ENCODE peak calls at places on chromosomes 6 and 20, in six cellular contexts. One of them, this sample, is unnamed.

GRCh38 chr6:119442776-119443184 is 93.2 kb upstream of the MAN1A1 start:
- DNase-seq in GM12878: no peak
- DNase-seq in GM12892: no peak
- DNase-seq in HepG2: peak
- DNase-seq in SK-N-SH: no peak
- DNase-seq in K562: no peak
- DNase-seq in this sample: no peak

GRCh38 chr6:157182503-157183254 is 140.6 kb downstream of the TMEM242 start:
- DNase-seq in GM12878: no peak
- DNase-seq in GM12892: no peak
- DNase-seq in HepG2: no peak
- DNase-seq in SK-N-SH: no peak
- DNase-seq in K562: no peak
- DNase-seq in this sample: no peak

GRCh38 chr6:165889636-165890403 is 226.8 kb upstream of the PDE10A start:
- DNase-seq in GM12878: no peak
- DNase-seq in GM12892: no peak
- DNase-seq in HepG2: peak
- DNase-seq in SK-N-SH: peak
- DNase-seq in K562: peak
- DNase-seq in this sample: no peak

GRCh38 chr20:62818592-62819493 is 2.0 kb downstream of the COL9A3 start:
- DNase-seq in GM12878: no peak
- DNase-seq in GM12892: no peak
- DNase-seq in HepG2: peak
- DNase-seq in SK-N-SH: peak
- DNase-seq in K562: no peak
- DNase-seq in this sample: no peak

GRCh38 chr20:10596726-10597125 is 77.1 kb downstream of the JAG1 start:
- DNase-seq in GM12878: no peak
- DNase-seq in GM12892: no peak
- DNase-seq in HepG2: peak
- DNase-seq in SK-N-SH: no peak
- DNase-seq in K562: no peak
- DNase-seq in this sample: no peak

GRCh38 chr6:44410363-44410762 is 22.9 kb downstream of the CDC5L start:
- DNase-seq in GM12878: no peak
- DNase-seq in GM12892: no peak
- DNase-seq in HepG2: no peak
- DNase-seq in SK-N-SH: no peak
- DNase-seq in K562: no peak
- DNase-seq in this sample: no peak

GRCh38 chr6:43948527-43949450 is 178.5 kb downstream of the MRPL14 start:
- DNase-seq in GM12878: no peak
- DNase-seq in GM12892: no peak
- DNase-seq in HepG2: no peak
- DNase-seq in SK-N-SH: no peak
- DNase-seq in K562: no peak
- DNase-seq in this sample: no peak

GRCh38 chr20:1894951-1895673 is at the start of gene SIRPA:
- DNase-seq in GM12878: no peak
- DNase-seq in GM12892: peak
- DNase-seq in HepG2: no peak
- DNase-seq in SK-N-SH: peak
- DNase-seq in K562: peak
- DNase-seq in this sample: peak

GRCh38 chr6:43211960-43212359 is 17.3 kb downstream of the DNPH1 start:
- DNase-seq in GM12878: no peak
- DNase-seq in GM12892: no peak
- DNase-seq in HepG2: peak
- DNase-seq in SK-N-SH: no peak
- DNase-seq in K562: no peak
- DNase-seq in this sample: no peak

GRCh38 chr20:50475879-50476292 is 34.3 kb upstream of the PTPN1 start:
- DNase-seq in GM12878: no peak
- DNase-seq in GM12892: no peak
- DNase-seq in HepG2: peak
- DNase-seq in SK-N-SH: no peak
- DNase-seq in K562: peak
- DNase-seq in this sample: no peak

GRCh38 chr20:3704085-3704484 is 8.3 kb downstream of the SIGLEC1 start:
- DNase-seq in GM12878: no peak
- DNase-seq in GM12892: no peak
- DNase-seq in HepG2: no peak
- DNase-seq in SK-N-SH: peak
- DNase-seq in K562: no peak
- DNase-seq in this sample: no peak

GRCh38 chr6:47701374-47701773 is 3.0 kb downstream of the ADGRF4 start:
- DNase-seq in GM12878: peak
- DNase-seq in GM12892: no peak
- DNase-seq in HepG2: no peak
- DNase-seq in SK-N-SH: no peak
- DNase-seq in K562: no peak
- DNase-seq in this sample: no peak

GRCh38 chr6:13813621-13814175 is 659 bp downstream of the MCUR1 start:
- DNase-seq in GM12878: no peak
- DNase-seq in GM12892: no peak
- DNase-seq in HepG2: peak
- DNase-seq in SK-N-SH: peak
- DNase-seq in K562: peak
- DNase-seq in this sample: peak

GRCh38 chr6:38588631-38589366 is 50.9 kb downstream of the BTBD9 start:
- DNase-seq in GM12878: no peak
- DNase-seq in GM12892: no peak
- DNase-seq in HepG2: peak
- DNase-seq in SK-N-SH: no peak
- DNase-seq in K562: no peak
- DNase-seq in this sample: no peak

GRCh38 chr6:42103218-42103617 is 39.2 kb downstream of the C6orf132 start:
- DNase-seq in GM12878: no peak
- DNase-seq in GM12892: no peak
- DNase-seq in HepG2: no peak
- DNase-seq in SK-N-SH: no peak
- DNase-seq in K562: no peak
- DNase-seq in this sample: no peak
- TF ChIP-seq TAF1 in GM12878: no peak
- TF ChIP-seq TAF1 in GM12892: no peak
- TF ChIP-seq TAF1 in HepG2: no peak
- TF ChIP-seq TAF1 in SK-N-SH: no peak
- TF ChIP-seq TAF1 in K562: no peak
- TF ChIP-seq TAF1 in this sample: no peak

GRCh38 chr6:125027287-125027686 is 65.0 kb downstream of the RNF217 start:
- DNase-seq in GM12878: no peak
- DNase-seq in GM12892: no peak
- DNase-seq in HepG2: no peak
- DNase-seq in SK-N-SH: no peak
- DNase-seq in K562: no peak
- DNase-seq in this sample: no peak

GRCh38 chr6:125025164-125025854 is 63.1 kb downstream of the RNF217 start:
- DNase-seq in GM12878: no peak
- DNase-seq in GM12892: no peak
- DNase-seq in HepG2: no peak
- DNase-seq in SK-N-SH: no peak
- DNase-seq in K562: no peak
- DNase-seq in this sample: no peak

GRCh38 chr6:125031385-125031784 is 69.1 kb downstream of the RNF217 start:
- DNase-seq in GM12878: no peak
- DNase-seq in GM12892: no peak
- DNase-seq in HepG2: no peak
- DNase-seq in SK-N-SH: no peak
- DNase-seq in K562: no peak
- DNase-seq in this sample: no peak

GRCh38 chr6:125030969-125031368 is 68.7 kb downstream of the RNF217 start:
- DNase-seq in GM12878: no peak
- DNase-seq in GM12892: no peak
- DNase-seq in HepG2: no peak
- DNase-seq in SK-N-SH: no peak
- DNase-seq in K562: no peak
- DNase-seq in this sample: no peak
- TF ChIP-seq TAF1 in GM12878: no peak
- TF ChIP-seq TAF1 in GM12892: no peak
- TF ChIP-seq TAF1 in HepG2: no peak
- TF ChIP-seq TAF1 in SK-N-SH: no peak
- TF ChIP-seq TAF1 in K562: no peak
- TF ChIP-seq TAF1 in this sample: no peak

DNA sequence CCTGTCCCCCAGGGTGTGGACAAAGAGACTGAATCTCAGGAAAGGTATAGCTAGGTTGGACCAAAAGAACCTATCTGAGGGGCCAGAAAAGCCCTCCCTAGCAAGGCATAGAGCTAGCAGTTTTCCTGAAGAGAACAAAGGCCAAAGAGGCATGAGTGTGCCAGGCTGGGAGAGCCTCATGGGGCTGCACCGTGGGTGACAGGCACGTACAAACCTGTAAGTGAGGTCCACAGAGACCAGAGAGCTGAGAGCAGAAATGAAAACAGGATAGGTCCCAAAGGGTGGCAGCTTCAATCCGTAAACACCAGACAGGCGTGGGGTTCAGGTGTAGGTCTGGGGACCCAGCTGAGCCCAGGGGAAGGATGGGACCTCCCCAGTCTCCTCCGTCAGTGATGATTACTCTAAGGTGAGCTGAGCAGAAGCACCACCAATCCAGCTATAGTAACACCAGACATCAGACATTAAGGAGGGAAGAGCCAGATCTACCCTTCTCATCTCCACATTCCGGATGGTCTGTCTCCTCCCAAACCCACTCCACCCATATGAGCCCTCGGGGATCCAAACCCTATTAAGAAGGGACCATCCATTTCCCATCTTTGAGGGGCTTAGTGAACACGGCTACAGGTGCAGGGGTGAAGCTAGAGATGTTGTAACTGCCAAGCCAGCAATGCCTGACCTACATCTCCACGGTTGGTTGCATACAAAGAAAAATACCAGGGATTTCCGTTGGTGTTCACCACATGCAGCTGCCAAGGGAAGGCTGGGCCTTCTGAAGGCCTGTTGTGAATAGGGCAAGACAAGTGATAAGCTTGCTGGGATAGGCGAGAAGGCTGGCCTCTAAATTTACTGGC is 38.3 kb downstream of the BCL2L1 start:
- DNase-seq in GM12878: no peak
- DNase-seq in GM12892: no peak
- DNase-seq in HepG2: no peak
- DNase-seq in SK-N-SH: no peak
- DNase-seq in K562: no peak
- DNase-seq in this sample: no peak
- TF ChIP-seq TAF1 in GM12878: no peak
- TF ChIP-seq TAF1 in GM12892: no peak
- TF ChIP-seq TAF1 in HepG2: no peak
- TF ChIP-seq TAF1 in SK-N-SH: no peak
- TF ChIP-seq TAF1 in K562: no peak
- TF ChIP-seq TAF1 in this sample: no peak

GRCh38 chr20:32294071-32294470 is 16.6 kb downstream of the KIF3B start:
- DNase-seq in GM12878: no peak
- DNase-seq in GM12892: no peak
- DNase-seq in HepG2: no peak
- DNase-seq in SK-N-SH: no peak
- DNase-seq in K562: no peak
- DNase-seq in this sample: no peak
- TF ChIP-seq TAF1 in GM12878: no peak
- TF ChIP-seq TAF1 in GM12892: no peak
- TF ChIP-seq TAF1 in HepG2: no peak
- TF ChIP-seq TAF1 in SK-N-SH: no peak
- TF ChIP-seq TAF1 in K562: no peak
- TF ChIP-seq TAF1 in this sample: no peak

GRCh38 chr6:133241088-133241900 is at the start of gene EYA4:
- DNase-seq in GM12878: no peak
- DNase-seq in GM12892: peak
- DNase-seq in HepG2: no peak
- DNase-seq in SK-N-SH: peak
- DNase-seq in K562: no peak
- DNase-seq in this sample: no peak
- TF ChIP-seq TAF1 in GM12878: no peak
- TF ChIP-seq TAF1 in GM12892: no peak
- TF ChIP-seq TAF1 in HepG2: no peak
- TF ChIP-seq TAF1 in SK-N-SH: no peak
- TF ChIP-seq TAF1 in K562: no peak
- TF ChIP-seq TAF1 in this sample: no peak

GRCh38 chr6:137657351-137657911 is 163.2 kb upstream of the OLIG3 start:
- DNase-seq in GM12878: no peak
- DNase-seq in GM12892: no peak
- DNase-seq in HepG2: no peak
- DNase-seq in SK-N-SH: no peak
- DNase-seq in K562: no peak
- DNase-seq in this sample: no peak
- TF ChIP-seq TAF1 in GM12878: no peak
- TF ChIP-seq TAF1 in GM12892: no peak
- TF ChIP-seq TAF1 in HepG2: no peak
- TF ChIP-seq TAF1 in SK-N-SH: no peak
- TF ChIP-seq TAF1 in K562: no peak
- TF ChIP-seq TAF1 in this sample: no peak

GRCh38 chr20:60253471-60253870 is 295.2 kb downstream of the CDH26 start:
- DNase-seq in GM12878: no peak
- DNase-seq in GM12892: no peak
- DNase-seq in HepG2: no peak
- DNase-seq in SK-N-SH: no peak
- DNase-seq in K562: no peak
- DNase-seq in this sample: no peak

GRCh38 chr20:60250251-60250650 is 292.0 kb downstream of the CDH26 start:
- DNase-seq in GM12878: no peak
- DNase-seq in GM12892: no peak
- DNase-seq in HepG2: no peak
- DNase-seq in SK-N-SH: no peak
- DNase-seq in K562: no peak
- DNase-seq in this sample: no peak

GRCh38 chr20:60252866-60253265 is 294.6 kb downstream of the CDH26 start:
- DNase-seq in GM12878: no peak
- DNase-seq in GM12892: no peak
- DNase-seq in HepG2: no peak
- DNase-seq in SK-N-SH: no peak
- DNase-seq in K562: no peak
- DNase-seq in this sample: no peak

GRCh38 chr20:60246751-60247150 is 288.5 kb downstream of the CDH26 start:
- DNase-seq in GM12878: no peak
- DNase-seq in GM12892: no peak
- DNase-seq in HepG2: no peak
- DNase-seq in SK-N-SH: no peak
- DNase-seq in K562: no peak
- DNase-seq in this sample: no peak

GRCh38 chr20:60249436-60249835 is 291.2 kb downstream of the CDH26 start:
- DNase-seq in GM12878: no peak
- DNase-seq in GM12892: no peak
- DNase-seq in HepG2: no peak
- DNase-seq in SK-N-SH: no peak
- DNase-seq in K562: no peak
- DNase-seq in this sample: no peak
- TF ChIP-seq TAF1 in GM12878: no peak
- TF ChIP-seq TAF1 in GM12892: no peak
- TF ChIP-seq TAF1 in HepG2: no peak
- TF ChIP-seq TAF1 in SK-N-SH: no peak
- TF ChIP-seq TAF1 in K562: no peak
- TF ChIP-seq TAF1 in this sample: no peak